ENCODE peak calls at places on chromosomes 5 and 9, in eight cellular contexts. N, P, D, V, F, U, A and L are unnamed samples.

GRCh38 chr9:73023025-73023541 is 70.2 kb upstream of the ALDH1A1 start:
- DNase-seq in P (peak; percentile 75), A (peak; percentile 67), U (peak; percentile 13), D (peak; percentile 56), V (peak; percentile 15), N (no peak), F (peak; percentile 84), L (no peak)

GRCh38 chr5:179882338-179882737 is 23.7 kb upstream of the MRNIP start:
- DNase-seq in N (no peak), A (no peak), U (no peak), V (no peak), D (no peak), P (no peak), F (no peak), L (no peak)

GRCh38 chr5:73814234-73814846 is 188.3 kb downstream of the ARHGEF28 start:
- DNase-seq in D (no peak), U (no peak), V (no peak), P (no peak), N (no peak), F (no peak), A (peak; percentile 14), L (no peak)

GRCh38 chr5:142433526-142434321 is 108.9 kb upstream of the SPRY4 start:
- DNase-seq in N (no peak), V (no peak), A (no peak), D (no peak), F (no peak), P (no peak), U (no peak), L (no peak)

GRCh38 chr5:71922584-71923106 is 184.6 kb upstream of the MAP1B start:
- DNase-seq in P (no peak), A (no peak), N (peak; percentile 50), D (no peak), F (no peak), U (no peak), V (no peak), L (no peak)

GRCh38 chr5:106454651-106455415 is 1215.9 kb downstream of the EFNA5 start:
- DNase-seq in F (peak; percentile 81), V (peak; percentile 2), A (no peak), D (no peak), P (no peak), N (peak; percentile 29), U (no peak), L (no peak)

GRCh38 chr9:13358128-13358527 is 78.6 kb upstream of the MPDZ start:
- DNase-seq in A (no peak), N (no peak), P (no peak), U (no peak), D (no peak), V (no peak), F (no peak), L (no peak)

GRCh38 chr9:124020520-124021384 is 9.2 kb downstream of the LHX2 start:
- DNase-seq in A (no peak), U (no peak), P (no peak), V (no peak), F (peak; percentile 80), D (no peak), N (no peak), L (no peak)

GRCh38 chr5:173265433-173265832 is 30.4 kb upstream of the NKX2-5 start:
- DNase-seq in F (no peak), U (no peak), A (no peak), N (no peak), V (no peak), D (no peak), P (no peak), L (no peak)

GRCh38 chr5:76716456-76717157 is 681 bp downstream of the F2R start:
- DNase-seq in D (no peak), P (no peak), A (no peak), V (peak; percentile 56), U (no peak), N (no peak), F (peak; percentile 64), L (no peak)

GRCh38 chr5:119274024-119274766 is 81.6 kb upstream of the TNFAIP8 start:
- DNase-seq in N (no peak), A (peak; percentile 42), V (no peak), D (no peak), F (no peak), P (no peak), U (no peak), L (no peak)

GRCh38 chr5:148623741-148624140 is 30.6 kb downstream of the HTR4 start:
- DNase-seq in P (no peak), A (no peak), N (no peak), V (no peak), U (no peak), F (no peak), D (no peak), L (no peak)

GRCh38 chr9:89878687-89879086 is 273.9 kb downstream of the GADD45G start:
- DNase-seq in D (peak; percentile 48), P (peak; percentile 73), F (no peak), A (peak; percentile 47), U (no peak), V (peak; percentile 49), N (no peak), L (no peak)

DNA sequence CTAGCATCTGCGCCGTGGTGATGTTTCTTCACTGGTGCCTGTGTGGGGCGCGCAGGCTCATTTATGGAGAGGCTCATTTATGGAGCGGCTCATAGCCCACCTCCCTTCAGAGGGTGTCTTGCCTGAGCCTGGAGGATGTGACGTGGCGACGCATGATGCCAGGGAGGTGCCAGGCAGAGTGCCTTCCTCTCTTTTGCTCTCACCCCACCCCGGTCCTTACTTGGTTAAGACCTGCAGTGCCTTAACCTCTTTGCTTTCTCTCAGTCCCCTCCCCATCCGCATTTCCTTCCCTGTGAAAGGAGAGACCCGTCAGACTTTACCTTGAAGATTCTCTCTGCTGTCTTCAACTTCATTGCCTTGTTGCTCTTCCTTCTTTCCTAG is 52.0 kb upstream of the NCS1 start:
- DNase-seq in D (no peak), A (no peak), F (no peak), N (no peak), V (no peak), U (no peak), P (no peak), L (no peak)
- TF ChIP-seq POLR2AphosphoS5 in D (no peak), A (no peak), F (no peak), N (no peak), V (no peak), U (no peak), P (no peak), L (no peak)

GRCh38 chr5:110852541-110852940 is 113.7 kb downstream of the SLC25A46 start:
- DNase-seq in A (no peak), F (no peak), V (no peak), D (no peak), P (no peak), N (no peak), U (no peak), L (no peak)
- H3K4me3 ChIP-seq in A (no peak overlapping the region), F (no peak overlapping the region), V (no peak overlapping the region), D (no peak overlapping the region), P (no peak overlapping the region), N (no peak overlapping the region), U (no peak overlapping the region), L (no peak overlapping the region)

DNA sequence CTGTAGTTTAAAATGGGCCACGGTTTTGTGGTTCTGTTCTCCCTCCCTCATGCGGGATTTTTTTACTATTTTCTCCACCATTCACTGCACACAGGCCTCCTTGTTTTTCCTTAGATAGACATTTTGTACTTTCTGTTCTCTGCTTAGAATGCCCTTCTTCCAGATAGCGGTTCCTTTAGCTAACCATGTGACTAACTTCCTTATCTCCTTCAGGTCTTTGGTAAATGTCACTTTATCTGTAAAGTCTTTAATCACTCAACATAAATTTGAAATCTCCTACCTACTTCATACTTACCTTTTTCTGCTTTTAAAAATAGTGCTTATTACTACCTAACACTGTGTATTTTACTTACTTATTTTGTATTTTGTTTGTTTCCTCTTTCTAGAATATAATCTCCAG is 15.0 kb downstream of the FER start:
- DNase-seq in A (no peak), N (no peak), U (no peak), V (no peak), D (no peak), F (no peak), P (no peak), L (no peak)
- H3K27ac ChIP-seq in A (no peak overlapping the region), N (no peak overlapping the region), U (no peak overlapping the region), V (no peak overlapping the region), D (no peak overlapping the region), F (no peak overlapping the region), P (no peak overlapping the region), L (no peak overlapping the region)

DNA sequence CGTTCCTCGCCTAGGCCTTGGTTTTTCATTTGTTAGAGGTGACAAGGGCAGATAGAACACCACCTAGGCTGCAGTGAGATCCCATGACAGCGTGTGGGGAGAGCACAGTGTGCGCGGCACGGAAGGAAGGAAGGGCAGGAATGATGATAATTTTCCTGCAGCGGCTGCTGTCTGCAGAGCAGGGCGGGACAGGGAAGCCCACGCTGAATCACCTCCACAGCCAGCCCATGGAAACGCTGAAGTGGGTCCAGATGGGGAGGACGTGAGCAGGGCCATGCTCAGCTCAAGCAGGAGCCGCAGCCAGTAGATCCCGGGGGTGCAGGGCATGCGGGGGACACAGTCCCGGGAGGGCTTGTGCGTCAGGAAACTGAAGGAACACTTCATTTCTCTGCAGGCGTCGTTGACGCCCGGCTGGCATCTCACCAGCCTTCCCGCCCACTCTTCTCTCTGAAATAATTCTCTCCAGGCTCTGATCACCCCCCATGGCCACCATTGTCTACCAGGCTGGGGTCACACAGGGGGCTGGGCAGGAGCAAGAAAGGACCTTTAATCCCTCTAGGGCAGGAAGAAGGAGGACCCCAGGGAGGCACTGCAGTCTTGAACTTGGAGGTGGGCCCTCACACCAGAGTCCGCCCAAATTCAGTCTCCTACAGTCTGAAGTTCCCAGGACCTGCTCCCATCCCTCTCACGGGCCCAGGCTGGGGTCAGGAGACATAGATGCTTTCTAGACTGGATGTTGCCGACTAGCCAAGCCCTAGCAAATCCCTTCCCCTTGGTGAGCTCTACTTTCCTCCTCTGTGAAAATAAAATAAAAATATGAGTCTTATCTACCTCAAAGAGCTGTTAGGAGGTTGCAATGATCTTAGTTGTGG is 20.9 kb upstream of the SYNPO start:
- DNase-seq in D (no peak), P (no peak), U (no peak), F (no peak), A (no peak), V (no peak), N (no peak), L (no peak)
- TF ChIP-seq POLR2AphosphoS5 in D (no peak), P (no peak), U (no peak), F (no peak), A (no peak), V (no peak), N (no peak), L (no peak)

GRCh38 chr9:135965124-135965756 is 4.1 kb upstream of the UBAC1 start:
- DNase-seq in F (no peak), V (no peak), D (no peak), P (no peak), N (no peak), U (no peak), A (no peak), L (no peak)

GRCh38 chr9:135961811-135962695 is 880 bp upstream of the UBAC1 start:
- DNase-seq in U (no peak), N (no peak), P (no peak), F (no peak), D (no peak), V (peak; percentile 55), A (no peak), L (no peak)

GRCh38 chr9:135962696-135963307 is 1.6 kb upstream of the UBAC1 start:
- DNase-seq in F (no peak), N (no peak), A (no peak), V (no peak), D (no peak), U (no peak), P (no peak), L (no peak)

GRCh38 chr9:135963938-135964337 is 2.8 kb upstream of the UBAC1 start:
- DNase-seq in P (no peak), N (no peak), V (no peak), D (no peak), A (no peak), U (no peak), F (no peak), L (no peak)

GRCh38 chr9:135963338-135963737 is 2.2 kb upstream of the UBAC1 start:
- DNase-seq in U (no peak), V (no peak), A (no peak), D (no peak), N (no peak), F (no peak), P (no peak), L (no peak)
- H3K4me3 ChIP-seq in U (no peak overlapping the region), V (no peak overlapping the region), A (no peak overlapping the region), D (no peak overlapping the region), N (no peak overlapping the region), F (no peak overlapping the region), P (no peak overlapping the region), L (no peak overlapping the region)